ENCODE peak calls at places on chromosomes 11 and 22, in seven cellular contexts. One of them, this sample, is unnamed.

GRCh38 chr11:48148749-48149148 is 67.9 kb upstream of the OR4B1 start:
- DNase-seq in ELR: no peak
- DNase-seq in Right ventricle myocardium superior: no peak
- DNase-seq in sciatic nerve: no peak
- DNase-seq in NCI-H1417 treated with DMSO at 0.1 percent for 48 hours: no peak
- DNase-seq in MCF 10A: peak
- DNase-seq in coronary artery: no peak
- DNase-seq in this sample: no peak

GRCh38 chr22:27468712-27469111 is 332.8 kb downstream of the MN1 start:
- DNase-seq in ELR: no peak
- DNase-seq in Right ventricle myocardium superior: no peak
- DNase-seq in sciatic nerve: no peak
- DNase-seq in NCI-H1417 treated with DMSO at 0.1 percent for 48 hours: no peak
- DNase-seq in MCF 10A: no peak
- DNase-seq in coronary artery: no peak
- DNase-seq in this sample: no peak

GRCh38 chr22:25174888-25175411 is 24.7 kb upstream of the CRYBB3 start:
- DNase-seq in ELR: no peak
- DNase-seq in Right ventricle myocardium superior: no peak
- DNase-seq in sciatic nerve: no peak
- DNase-seq in NCI-H1417 treated with DMSO at 0.1 percent for 48 hours: no peak
- DNase-seq in MCF 10A: no peak
- DNase-seq in coronary artery: no peak
- DNase-seq in this sample: no peak

GRCh38 chr11:73200256-73200655 is 17.8 kb upstream of the P2RY2 start:
- DNase-seq in ELR: no peak
- DNase-seq in Right ventricle myocardium superior: no peak
- DNase-seq in sciatic nerve: peak
- DNase-seq in NCI-H1417 treated with DMSO at 0.1 percent for 48 hours: no peak
- DNase-seq in MCF 10A: no peak
- DNase-seq in coronary artery: no peak
- DNase-seq in this sample: no peak

GRCh38 chr11:19419021-19419750 is 178.4 kb upstream of the E2F8 start:
- DNase-seq in ELR: no peak
- DNase-seq in Right ventricle myocardium superior: no peak
- DNase-seq in sciatic nerve: no peak
- DNase-seq in NCI-H1417 treated with DMSO at 0.1 percent for 48 hours: no peak
- DNase-seq in MCF 10A: peak
- DNase-seq in coronary artery: no peak
- DNase-seq in this sample: peak

GRCh38 chr11:120236169-120237107 is 3.5 kb upstream of the POU2F3 start:
- DNase-seq in ELR: peak
- DNase-seq in Right ventricle myocardium superior: no peak
- DNase-seq in sciatic nerve: no peak
- DNase-seq in NCI-H1417 treated with DMSO at 0.1 percent for 48 hours: no peak
- DNase-seq in MCF 10A: peak
- DNase-seq in coronary artery: no peak
- DNase-seq in this sample: no peak

GRCh38 chr11:45664376-45665205 is 831 bp downstream of the CHST1 start:
- DNase-seq in ELR: no peak
- DNase-seq in Right ventricle myocardium superior: no peak
- DNase-seq in sciatic nerve: no peak
- DNase-seq in NCI-H1417 treated with DMSO at 0.1 percent for 48 hours: no peak
- DNase-seq in MCF 10A: no peak
- DNase-seq in coronary artery: no peak
- DNase-seq in this sample: no peak

GRCh38 chr11:85595285-85595884 is 31.8 kb downstream of the DLG2 start:
- DNase-seq in ELR: peak
- DNase-seq in Right ventricle myocardium superior: no peak
- DNase-seq in sciatic nerve: no peak
- DNase-seq in NCI-H1417 treated with DMSO at 0.1 percent for 48 hours: peak
- DNase-seq in MCF 10A: peak
- DNase-seq in coronary artery: no peak
- DNase-seq in this sample: peak

GRCh38 chr11:65672982-65673381 is 10.3 kb upstream of the RELA start:
- DNase-seq in ELR: no peak
- DNase-seq in Right ventricle myocardium superior: no peak
- DNase-seq in sciatic nerve: no peak
- DNase-seq in NCI-H1417 treated with DMSO at 0.1 percent for 48 hours: no peak
- DNase-seq in MCF 10A: no peak
- DNase-seq in coronary artery: no peak
- DNase-seq in this sample: no peak

GRCh38 chr11:101022256-101022655 is 107.4 kb downstream of the PGR start:
- DNase-seq in ELR: no peak
- DNase-seq in Right ventricle myocardium superior: no peak
- DNase-seq in sciatic nerve: no peak
- DNase-seq in NCI-H1417 treated with DMSO at 0.1 percent for 48 hours: no peak
- DNase-seq in MCF 10A: no peak
- DNase-seq in coronary artery: no peak
- DNase-seq in this sample: no peak

GRCh38 chr22:40512426-40513136 is 123.9 kb downstream of the MRTFA start:
- DNase-seq in ELR: peak
- DNase-seq in Right ventricle myocardium superior: no peak
- DNase-seq in sciatic nerve: no peak
- DNase-seq in NCI-H1417 treated with DMSO at 0.1 percent for 48 hours: no peak
- DNase-seq in MCF 10A: peak
- DNase-seq in coronary artery: peak
- DNase-seq in this sample: peak

GRCh38 chr11:7892751-7893356 is 38.2 kb downstream of the OR10A6 start:
- DNase-seq in ELR: peak
- DNase-seq in Right ventricle myocardium superior: no peak
- DNase-seq in sciatic nerve: no peak
- DNase-seq in NCI-H1417 treated with DMSO at 0.1 percent for 48 hours: no peak
- DNase-seq in MCF 10A: peak
- DNase-seq in coronary artery: no peak
- DNase-seq in this sample: peak

GRCh38 chr22:32531228-32531627 is 56.6 kb downstream of the FBXO7 start:
- DNase-seq in ELR: no peak
- DNase-seq in Right ventricle myocardium superior: no peak
- DNase-seq in sciatic nerve: no peak
- DNase-seq in NCI-H1417 treated with DMSO at 0.1 percent for 48 hours: no peak
- DNase-seq in MCF 10A: no peak
- DNase-seq in coronary artery: no peak
- DNase-seq in this sample: no peak

GRCh38 chr11:25876456-25876965 is 455.4 kb upstream of the ANO3 start:
- DNase-seq in ELR: no peak
- DNase-seq in Right ventricle myocardium superior: no peak
- DNase-seq in sciatic nerve: no peak
- DNase-seq in NCI-H1417 treated with DMSO at 0.1 percent for 48 hours: no peak
- DNase-seq in MCF 10A: no peak
- DNase-seq in coronary artery: no peak
- DNase-seq in this sample: no peak

GRCh38 chr11:69131644-69132300 is 24.0 kb upstream of the SMIM38 start:
- DNase-seq in ELR: peak
- DNase-seq in Right ventricle myocardium superior: peak
- DNase-seq in sciatic nerve: peak
- DNase-seq in NCI-H1417 treated with DMSO at 0.1 percent for 48 hours: no peak
- DNase-seq in MCF 10A: peak
- DNase-seq in coronary artery: no peak
- DNase-seq in this sample: peak

GRCh38 chr11:111300569-111300968 is 2.2 kb downstream of the POU2AF3 start:
- DNase-seq in ELR: no peak
- DNase-seq in Right ventricle myocardium superior: no peak
- DNase-seq in sciatic nerve: no peak
- DNase-seq in NCI-H1417 treated with DMSO at 0.1 percent for 48 hours: no peak
- DNase-seq in MCF 10A: no peak
- DNase-seq in coronary artery: no peak
- DNase-seq in this sample: no peak

GRCh38 chr11:30984827-30985226 is 384.7 kb downstream of the DCDC1 start:
- DNase-seq in ELR: peak
- DNase-seq in Right ventricle myocardium superior: no peak
- DNase-seq in sciatic nerve: no peak
- DNase-seq in NCI-H1417 treated with DMSO at 0.1 percent for 48 hours: no peak
- DNase-seq in MCF 10A: no peak
- DNase-seq in coronary artery: no peak
- DNase-seq in this sample: no peak

GRCh38 chr11:84824624-84825023 is 802.5 kb downstream of the DLG2 start:
- DNase-seq in ELR: no peak
- DNase-seq in Right ventricle myocardium superior: no peak
- DNase-seq in sciatic nerve: no peak
- DNase-seq in NCI-H1417 treated with DMSO at 0.1 percent for 48 hours: no peak
- DNase-seq in MCF 10A: peak
- DNase-seq in coronary artery: no peak
- DNase-seq in this sample: no peak

GRCh38 chr22:48581821-48582469 is 1245.7 kb downstream of the BRD1 start:
- DNase-seq in ELR: no peak
- DNase-seq in Right ventricle myocardium superior: peak
- DNase-seq in sciatic nerve: no peak
- DNase-seq in NCI-H1417 treated with DMSO at 0.1 percent for 48 hours: no peak
- DNase-seq in MCF 10A: peak
- DNase-seq in coronary artery: no peak
- DNase-seq in this sample: no peak

GRCh38 chr22:44211256-44211945 is 30.7 kb downstream of the PARVG start:
- DNase-seq in ELR: no peak
- DNase-seq in Right ventricle myocardium superior: no peak
- DNase-seq in sciatic nerve: no peak
- DNase-seq in NCI-H1417 treated with DMSO at 0.1 percent for 48 hours: no peak
- DNase-seq in MCF 10A: peak
- DNase-seq in coronary artery: peak
- DNase-seq in this sample: no peak

GRCh38 chr11:122139595-122139866 is 23.5 kb upstream of the BLID start:
- DNase-seq in ELR: peak
- DNase-seq in Right ventricle myocardium superior: no peak
- DNase-seq in sciatic nerve: no peak
- DNase-seq in NCI-H1417 treated with DMSO at 0.1 percent for 48 hours: no peak
- DNase-seq in MCF 10A: no peak
- DNase-seq in coronary artery: no peak
- DNase-seq in this sample: no peak

GRCh38 chr11:114017723-114018122 is 41.8 kb upstream of the ZBTB16 start:
- DNase-seq in ELR: no peak
- DNase-seq in Right ventricle myocardium superior: no peak
- DNase-seq in sciatic nerve: no peak
- DNase-seq in NCI-H1417 treated with DMSO at 0.1 percent for 48 hours: no peak
- DNase-seq in MCF 10A: peak
- DNase-seq in coronary artery: no peak
- DNase-seq in this sample: no peak

GRCh38 chr11:27830206-27830605 is 130.0 kb upstream of the BDNF start:
- DNase-seq in ELR: no peak
- DNase-seq in Right ventricle myocardium superior: no peak
- DNase-seq in sciatic nerve: no peak
- DNase-seq in NCI-H1417 treated with DMSO at 0.1 percent for 48 hours: no peak
- DNase-seq in MCF 10A: no peak
- DNase-seq in coronary artery: no peak
- DNase-seq in this sample: no peak

GRCh38 chr11:110148775-110149744 is 55.9 kb downstream of the ZC3H12C start:
- DNase-seq in ELR: peak
- DNase-seq in Right ventricle myocardium superior: no peak
- DNase-seq in sciatic nerve: no peak
- DNase-seq in NCI-H1417 treated with DMSO at 0.1 percent for 48 hours: no peak
- DNase-seq in MCF 10A: peak
- DNase-seq in coronary artery: no peak
- DNase-seq in this sample: peak

GRCh38 chr22:31286360-31287255 is 5.7 kb downstream of the PIK3IP1 start:
- DNase-seq in ELR: no peak
- DNase-seq in Right ventricle myocardium superior: no peak
- DNase-seq in sciatic nerve: no peak
- DNase-seq in NCI-H1417 treated with DMSO at 0.1 percent for 48 hours: no peak
- DNase-seq in MCF 10A: no peak
- DNase-seq in coronary artery: no peak
- DNase-seq in this sample: no peak

GRCh38 chr11:76752321-76753175 is 30.6 kb upstream of the TSKU start:
- DNase-seq in ELR: peak
- DNase-seq in Right ventricle myocardium superior: peak
- DNase-seq in sciatic nerve: peak
- DNase-seq in NCI-H1417 treated with DMSO at 0.1 percent for 48 hours: no peak
- DNase-seq in MCF 10A: peak
- DNase-seq in coronary artery: peak
- DNase-seq in this sample: peak

GRCh38 chr22:28983788-28984441 is 77.7 kb downstream of the C22orf31 start:
- DNase-seq in ELR: no peak
- DNase-seq in Right ventricle myocardium superior: no peak
- DNase-seq in sciatic nerve: no peak
- DNase-seq in NCI-H1417 treated with DMSO at 0.1 percent for 48 hours: no peak
- DNase-seq in MCF 10A: peak
- DNase-seq in coronary artery: no peak
- DNase-seq in this sample: no peak

GRCh38 chr22:28407645-28408044 is 272.0 kb downstream of the TTC28 start:
- DNase-seq in ELR: no peak
- DNase-seq in Right ventricle myocardium superior: no peak
- DNase-seq in sciatic nerve: no peak
- DNase-seq in NCI-H1417 treated with DMSO at 0.1 percent for 48 hours: no peak
- DNase-seq in MCF 10A: no peak
- DNase-seq in coronary artery: no peak
- DNase-seq in this sample: no peak

GRCh38 chr11:75142714-75143419 is 8.0 kb upstream of the SLCO2B1 start:
- DNase-seq in ELR: peak
- DNase-seq in Right ventricle myocardium superior: peak
- DNase-seq in sciatic nerve: peak
- DNase-seq in NCI-H1417 treated with DMSO at 0.1 percent for 48 hours: no peak
- DNase-seq in MCF 10A: peak
- DNase-seq in coronary artery: no peak
- DNase-seq in this sample: peak

GRCh38 chr11:131957891-131958290 is 587.5 kb downstream of the NTM start:
- DNase-seq in ELR: no peak
- DNase-seq in Right ventricle myocardium superior: no peak
- DNase-seq in sciatic nerve: no peak
- DNase-seq in NCI-H1417 treated with DMSO at 0.1 percent for 48 hours: no peak
- DNase-seq in MCF 10A: no peak
- DNase-seq in coronary artery: no peak
- DNase-seq in this sample: no peak

GRCh38 chr11:44746894-44747293 is 20.1 kb downstream of the TSPAN18 start:
- DNase-seq in ELR: no peak
- DNase-seq in Right ventricle myocardium superior: peak
- DNase-seq in sciatic nerve: peak
- DNase-seq in NCI-H1417 treated with DMSO at 0.1 percent for 48 hours: no peak
- DNase-seq in MCF 10A: no peak
- DNase-seq in coronary artery: no peak
- DNase-seq in this sample: no peak

GRCh38 chr11:111462329-111462728 is 49.9 kb downstream of the BTG4 start:
- DNase-seq in ELR: no peak
- DNase-seq in Right ventricle myocardium superior: no peak
- DNase-seq in sciatic nerve: no peak
- DNase-seq in NCI-H1417 treated with DMSO at 0.1 percent for 48 hours: no peak
- DNase-seq in MCF 10A: no peak
- DNase-seq in coronary artery: peak
- DNase-seq in this sample: no peak

GRCh38 chr11:132683602-132684001 is 848.7 kb downstream of the OPCML start:
- DNase-seq in ELR: peak
- DNase-seq in Right ventricle myocardium superior: no peak
- DNase-seq in sciatic nerve: no peak
- DNase-seq in NCI-H1417 treated with DMSO at 0.1 percent for 48 hours: no peak
- DNase-seq in MCF 10A: peak
- DNase-seq in coronary artery: no peak
- DNase-seq in this sample: no peak

GRCh38 chr22:16967453-16968217 is 40.4 kb downstream of the GAB4 start:
- DNase-seq in ELR: no peak
- DNase-seq in Right ventricle myocardium superior: no peak
- DNase-seq in sciatic nerve: no peak
- DNase-seq in NCI-H1417 treated with DMSO at 0.1 percent for 48 hours: no peak
- DNase-seq in MCF 10A: no peak
- DNase-seq in coronary artery: no peak
- DNase-seq in this sample: no peak